ENCODE peak calls at places on chromosomes 16 and 17, in four cellular contexts. Q, I, V and P are unnamed samples.

GRCh38 chr17:33233855-33234228 is 59.3 kb downstream of the ASIC2 start:
- DNase-seq in I (no peak), V (peak), Q (no peak), P (no peak)

GRCh38 chr16:58392215-58393137 is at the start of gene GINS3:
- DNase-seq in Q (peak), V (peak), I (peak), P (peak)

GRCh38 chr17:40535924-40536717 is 29.2 kb downstream of the CCR7 start:
- DNase-seq in Q (no peak), V (no peak), I (no peak), P (no peak)

GRCh38 chr17:15999974-16000827 is 577 bp downstream of the TTC19 start:
- DNase-seq in I (peak), Q (peak), V (no peak), P (no peak)

GRCh38 chr17:32648450-32648849 is 161.7 kb downstream of the CDK5R1 start:
- DNase-seq in Q (no peak), V (no peak), I (no peak), P (no peak)

GRCh38 chr17:58383892-58384462 is 32.0 kb upstream of the SUPT4H1 start:
- DNase-seq in Q (no peak), V (no peak), I (no peak), P (no peak)

GRCh38 chr16:58000706-58001676 is at the start of gene USB1:
- DNase-seq in V (peak), I (peak), Q (peak), P (peak)

GRCh38 chr17:55612691-55613141 is 101.5 kb upstream of the SMIM36 start:
- DNase-seq in Q (peak), V (no peak), I (no peak), P (no peak)

GRCh38 chr17:2749058-2749783 is at the start of gene CCDC92B:
- DNase-seq in V (no peak), Q (no peak), I (no peak), P (no peak)

GRCh38 chr17:10875984-10876555 is 38.2 kb upstream of the PIRT start:
- DNase-seq in I (peak), V (peak), Q (peak), P (no peak)

GRCh38 chr17:6927290-6927844 is 68.5 kb upstream of the ALOX12 start:
- DNase-seq in V (no peak), Q (peak), I (no peak), P (peak)

GRCh38 chr17:56756536-56756935 is 77.2 kb downstream of the C17orf67 start:
- DNase-seq in I (peak), V (no peak), Q (peak), P (peak)

GRCh38 chr17:69062860-69063621 is 2.3 kb upstream of the ABCA9 start:
- DNase-seq in I (no peak), V (no peak), Q (no peak), P (no peak)

GRCh38 chr16:56847173-56847948 is 17.6 kb upstream of the SLC12A3 start:
- DNase-seq in Q (no peak), I (no peak), V (no peak), P (no peak)

GRCh38 chr16:85616608-85617311 is 3.6 kb downstream of the GSE1 start:
- DNase-seq in V (peak), Q (no peak), I (no peak), P (no peak)

GRCh38 chr16:971981-972315 is 1.2 kb upstream of the LMF1 start:
- DNase-seq in Q (no peak), I (no peak), V (no peak), P (no peak)

GRCh38 chr16:970379-970765 is 412 bp downstream of the LMF1 start:
- DNase-seq in V (no peak), Q (no peak), I (no peak), P (no peak)

GRCh38 chr16:971582-971905 is 760 bp upstream of the LMF1 start:
- DNase-seq in V (no peak), I (no peak), Q (no peak), P (no peak)

GRCh38 chr16:969508-970378 is 1.0 kb downstream of the LMF1 start:
- DNase-seq in I (peak), Q (peak), V (peak), P (no peak)

GRCh38 chr16:970766-971581 is at the start of gene LMF1:
- DNase-seq in V (peak), I (peak), Q (peak), P (peak)
- H3K4me3 ChIP-seq in V (peak), I (peak), Q (peak), P (peak)

GRCh38 chr16:23149267-23149992 is at the start of gene USP31:
- DNase-seq in V (peak), I (peak), Q (peak), P (peak)
- H3K27ac ChIP-seq in V (peak), I (no peak), Q (peak), P (no peak)

GRCh38 chr17:3957735-3958134 is 6.5 kb downstream of the ATP2A3 start:
- DNase-seq in I (no peak), V (no peak), Q (no peak), P (no peak)

GRCh38 chr17:3956558-3956957 is 7.7 kb downstream of the ATP2A3 start:
- DNase-seq in I (no peak), Q (no peak), V (no peak), P (no peak)

GRCh38 chr17:3956983-3957382 is 7.3 kb downstream of the ATP2A3 start:
- DNase-seq in Q (no peak), V (no peak), I (no peak), P (no peak)

GRCh38 chr17:3959295-3959899 is 4.8 kb downstream of the ATP2A3 start:
- DNase-seq in V (peak), I (peak), Q (peak), P (peak)

DNA sequence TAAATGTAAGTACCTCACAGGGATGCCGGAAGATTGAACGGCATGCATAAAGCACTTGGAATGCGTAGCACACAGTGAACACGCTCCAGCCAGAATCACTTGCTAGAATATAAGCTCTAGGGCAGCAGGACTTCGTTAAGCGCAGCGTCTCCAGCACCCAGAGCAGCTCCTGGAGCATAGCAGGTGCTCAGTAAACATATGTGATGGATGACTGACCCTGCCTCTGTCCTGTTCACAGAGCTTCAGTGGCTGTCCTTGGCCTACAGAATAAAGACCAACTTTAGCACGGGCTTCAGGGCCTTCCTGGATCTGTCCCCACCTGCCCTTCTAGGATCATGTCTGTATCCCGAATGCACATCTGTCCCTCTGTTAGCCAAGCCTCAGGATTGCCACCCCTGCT is 6.0 kb downstream of the ATP2A3 start:
- DNase-seq in I (no peak), V (no peak), Q (no peak), P (no peak)
- TF ChIP-seq CTCF in I (no peak), V (no peak), Q (no peak), P (no peak)

DNA sequence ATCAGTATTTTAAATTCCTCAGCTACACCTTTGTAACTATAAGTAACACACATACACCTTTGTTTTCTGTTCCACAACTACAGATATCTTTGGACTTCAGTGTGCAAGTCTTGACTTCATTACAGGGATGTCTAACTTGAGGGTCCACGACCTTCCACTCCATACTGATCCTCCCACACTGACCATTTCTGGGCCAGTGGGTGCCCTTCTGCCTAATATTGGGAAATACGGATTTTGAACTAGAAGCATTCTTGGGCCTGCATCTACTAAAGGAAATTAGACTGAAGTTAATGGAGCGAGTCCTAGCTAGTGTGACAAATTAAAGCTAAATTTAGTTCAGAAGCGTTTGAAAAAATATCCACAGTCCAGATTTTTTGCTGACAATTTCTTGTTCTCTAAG is 9.9 kb upstream of the TMIGD1 start:
- DNase-seq in I (no peak), Q (no peak), V (no peak), P (no peak)
- H3K4me3 ChIP-seq in I (no peak), Q (no peak), V (no peak), P (no peak)

GRCh38 chr16:48522041-48522440 is 87.9 kb downstream of the N4BP1 start:
- DNase-seq in V (no peak), I (no peak), Q (no peak), P (no peak)
- H3K27ac ChIP-seq in V (no peak), I (no peak), Q (no peak), P (no peak)

GRCh38 chr16:20956319-20956718 is 55.7 kb downstream of the LYRM1 start:
- DNase-seq in V (no peak), Q (peak), I (no peak), P (no peak)
- TF ChIP-seq CTCF in V (no peak), Q (no peak), I (no peak), P (no peak)